ENCODE peak calls at places on chromosomes 1 and 21, in six cellular contexts. W is HFF-Myc, Y is adrenal gland, P is tibial nerve, Z is fibroblast of lung, K is tibial artery. J is an unnamed sample.

GRCh38 chr1:46489169-46489637 is 433 bp upstream of the DMBX1 start:
- DNase-seq in W (no peak), Y (no peak), P (no peak), Z (no peak), K (no peak), J (no peak)

GRCh38 chr1:19424651-19425570 is 60.4 kb downstream of the CAPZB start:
- DNase-seq in W (no peak), Y (no peak), P (no peak), Z (no peak), K (no peak), J (peak)

GRCh38 chr1:33383974-33384767 is 46.7 kb downstream of the PHC2 start:
- DNase-seq in W (peak), Y (peak), P (no peak), Z (peak), K (no peak), J (peak)

GRCh38 chr1:82185084-82185483 is 384.4 kb downstream of the ADGRL2 start:
- DNase-seq in W (no peak), Y (no peak), P (no peak), Z (peak), K (no peak), J (peak)

GRCh38 chr1:214552174-214552608 is 789 bp upstream of the PTPN14 start:
- DNase-seq in W (peak), Y (peak), P (peak), Z (peak), K (peak), J (peak)

GRCh38 chr1:33387512-33388079 is 43.3 kb downstream of the PHC2 start:
- DNase-seq in W (no peak), Y (no peak), P (no peak), Z (peak), K (no peak), J (peak)

GRCh38 chr1:9652379-9653194 is 1.1 kb downstream of the PIK3CD start:
- DNase-seq in W (no peak), Y (no peak), P (no peak), Z (no peak), K (no peak), J (no peak)

GRCh38 chr1:105436589-105437259 is 1619.8 kb upstream of the PRMT6 start:
- DNase-seq in W (no peak), Y (no peak), P (no peak), Z (no peak), K (no peak), J (no peak)

GRCh38 chr1:76465030-76465429 is 390.5 kb downstream of the ST6GALNAC3 start:
- DNase-seq in W (no peak), Y (peak), P (no peak), Z (peak), K (no peak), J (peak)

GRCh38 chr1:166007176-166007575 is 159.6 kb downstream of the FAM78B start:
- DNase-seq in W (no peak), Y (no peak), P (no peak), Z (no peak), K (no peak), J (no peak)

GRCh38 chr1:119204169-119204568 is 63.7 kb upstream of the WARS2 start:
- DNase-seq in W (no peak), Y (no peak), P (no peak), Z (no peak), K (no peak), J (no peak)

GRCh38 chr1:65949933-65950332 is 157.2 kb downstream of the PDE4B start:
- DNase-seq in W (no peak), Y (no peak), P (no peak), Z (no peak), K (no peak), J (no peak)

GRCh38 chr1:211520641-211521040 is 28.7 kb upstream of the RD3 start:
- DNase-seq in W (no peak), Y (no peak), P (no peak), Z (peak), K (no peak), J (peak)

GRCh38 chr1:203926025-203926540 is 64.7 kb downstream of the SNRPE start:
- DNase-seq in W (no peak), Y (no peak), P (no peak), Z (peak), K (no peak), J (peak)

GRCh38 chr1:67213164-67213563 is 46.9 kb downstream of the IL23R start:
- DNase-seq in W (no peak), Y (no peak), P (no peak), Z (peak), K (no peak), J (no peak)
- TF ChIP-seq CTCF in W (peak), Y (peak), P (peak), Z (peak), K (no peak), J (peak)

GRCh38 chr1:12132078-12132477 is 34.7 kb upstream of the TNFRSF1B start:
- DNase-seq in W (no peak), Y (no peak), P (peak), Z (peak), K (no peak), J (peak)
- H3K4me3 ChIP-seq in W (no peak), Y (no peak), P (no peak), Z (no peak), K (no peak), J (no peak)

GRCh38 chr21:44970766-44971671 is 31.2 kb downstream of the SLX9 start:
- DNase-seq in W (no peak), Y (no peak), P (no peak), Z (no peak), K (no peak), J (no peak)

GRCh38 chr21:44969965-44970755 is 30.3 kb downstream of the SLX9 start:
- DNase-seq in W (no peak), Y (peak), P (no peak), Z (peak), K (no peak), J (peak)

GRCh38 chr21:44972301-44972814 is 32.5 kb downstream of the SLX9 start:
- DNase-seq in W (no peak), Y (no peak), P (no peak), Z (no peak), K (no peak), J (no peak)

GRCh38 chr21:44972821-44973220 is 33.0 kb downstream of the SLX9 start:
- DNase-seq in W (no peak), Y (no peak), P (no peak), Z (peak), K (peak), J (peak)

DNA sequence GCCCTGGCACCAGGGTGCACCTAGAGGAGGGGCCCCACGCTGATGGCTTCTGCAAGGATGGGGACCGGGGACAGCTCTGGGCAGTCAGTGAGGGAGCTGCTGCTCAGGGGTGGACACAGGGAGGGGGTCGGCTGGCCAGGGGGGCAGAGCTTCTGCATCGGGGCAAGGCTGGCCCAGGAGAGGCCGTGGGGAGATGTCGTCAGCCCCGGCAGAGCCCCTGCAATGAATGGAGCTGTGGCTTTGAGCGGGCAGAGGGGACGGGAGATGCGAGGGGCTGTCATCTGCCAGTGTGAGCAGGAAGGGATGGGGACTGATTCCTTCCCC is 31.8 kb downstream of the SLX9 start:
- DNase-seq in W (no peak), Y (no peak), P (no peak), Z (no peak), K (no peak), J (no peak)
- TF ChIP-seq CTCF in W (no peak), Y (no peak), P (no peak), Z (no peak), K (no peak), J (no peak)

GRCh38 chr21:42398414-42399030 is 2.7 kb upstream of the TMPRSS3 start:
- DNase-seq in W (no peak), Y (no peak), P (no peak), Z (no peak), K (no peak), J (no peak)
- H3K4me3 ChIP-seq in W (no peak), Y (no peak), P (no peak), Z (no peak), K (no peak), J (no peak)

GRCh38 chr1:89633103-89633744 is at the start of gene LRRC8C:
- DNase-seq in W (no peak), Y (peak), P (no peak), Z (peak), K (peak), J (peak)
- TF ChIP-seq CTCF in W (no peak), Y (no peak), P (no peak), Z (no peak), K (no peak), J (no peak)

GRCh38 chr1:157562515-157562914 is 10.2 kb upstream of the FCRL5 start:
- DNase-seq in W (no peak), Y (no peak), P (no peak), Z (no peak), K (no peak), J (no peak)
- H3K4me3 ChIP-seq in W (no peak), Y (no peak), P (no peak), Z (no peak), K (no peak), J (no peak)